ENCODE peak calls at places on chromosomes 11 and 22, in seven cellular contexts. L is mucosa of descending colon, A is bronchial epithelial cell, T is heart right ventricle, D is lower leg skin, C is colonic mucosa, O is aorta. M is an unnamed sample.

GRCh38 chr11:123020968-123021367 is 39.3 kb upstream of the BSX start:
- DNase-seq in L (peak; percentile 16), A (peak; percentile 52), T (no peak), D (peak; percentile 73), C (no peak), O (no peak), M (no peak)

GRCh38 chr11:16788141-16789060 is 50.0 kb downstream of the C11orf58 start:
- DNase-seq in L (peak; percentile 84), A (peak; percentile 99), T (peak; percentile 78), D (peak; percentile 93), C (peak; percentile 63), O (peak; percentile 89), M (no peak)

GRCh38 chr11:97364047-97364446 is 974.2 kb downstream of the JRKL start:
- DNase-seq in L (no peak), A (peak; percentile 3), T (no peak), D (no peak), C (no peak), O (no peak), M (no peak)

GRCh38 chr11:44191322-44192014 is 96.0 kb downstream of the EXT2 start:
- DNase-seq in L (no peak), A (no peak), T (no peak), D (no peak), C (no peak), O (no peak), M (no peak)

GRCh38 chr11:125494987-125495725 is 909 bp downstream of the FEZ1 start:
- DNase-seq in L (peak; percentile 9), A (peak; percentile 69), T (peak; percentile 37), D (peak; percentile 87), C (peak; percentile 23), O (peak; percentile 89), M (no peak)

GRCh38 chr11:65646921-65647701 is 9.2 kb downstream of the SIPA1 start:
- DNase-seq in L (peak; percentile 73), A (no peak), T (no peak), D (no peak), C (peak; percentile 78), O (no peak), M (no peak)

GRCh38 chr22:45709866-45710265 is 38.2 kb downstream of the ATXN10 start:
- DNase-seq in L (no peak), A (peak; percentile 37), T (no peak), D (no peak), C (no peak), O (no peak), M (no peak)

GRCh38 chr11:62401781-62402180 is 17.1 kb upstream of the SCGB1A1 start:
- DNase-seq in L (no peak), A (no peak), T (no peak), D (no peak), C (no peak), O (no peak), M (no peak)

GRCh38 chr11:130199792-130200191 is 40.2 kb downstream of the ST14 start:
- DNase-seq in L (no peak), A (no peak), T (no peak), D (no peak), C (no peak), O (peak; percentile 42), M (no peak)

GRCh38 chr22:22185844-22186499 is 58.6 kb upstream of the VPREB1 start:
- DNase-seq in L (no peak), A (no peak), T (no peak), D (no peak), C (no peak), O (no peak), M (no peak)

GRCh38 chr11:62427630-62428233 is 8.9 kb downstream of the SCGB1A1 start:
- DNase-seq in L (no peak), A (peak; percentile 13), T (no peak), D (no peak), C (no peak), O (no peak), M (no peak)

GRCh38 chr22:39177791-39178190 is 25.3 kb upstream of the CBX7 start:
- DNase-seq in L (no peak), A (no peak), T (peak; percentile 54), D (peak; percentile 87), C (no peak), O (peak; percentile 72), M (no peak)

GRCh38 chr22:43273902-43274484 is 69.2 kb downstream of the SCUBE1 start:
- DNase-seq in L (peak; percentile 37), A (peak; percentile 42), T (no peak), D (no peak), C (no peak), O (no peak), M (peak; percentile 64)

GRCh38 chr11:103805688-103806009 is 230.8 kb upstream of the DDI1 start:
- DNase-seq in L (no peak), A (no peak), T (no peak), D (no peak), C (no peak), O (no peak), M (no peak)

GRCh38 chr22:26330971-26331625 is 98.0 kb upstream of the ASPHD2 start:
- DNase-seq in L (peak; percentile 77), A (peak; percentile 59), T (no peak), D (no peak), C (peak; percentile 75), O (no peak), M (no peak)

GRCh38 chr11:73321342-73322110 is 13.4 kb downstream of the ARHGEF17 start:
- DNase-seq in L (peak; percentile 25), A (no peak), T (peak; percentile 82), D (no peak), C (no peak), O (peak; percentile 84), M (no peak)

GRCh38 chr11:104876838-104877500 is 21.3 kb downstream of the CASP12 start:
- DNase-seq in L (no peak), A (no peak), T (no peak), D (no peak), C (no peak), O (no peak), M (no peak)

GRCh38 chr11:36394056-36394455 is 98.0 kb downstream of the PRR5L start:
- DNase-seq in L (no peak), A (no peak), T (no peak), D (no peak), C (no peak), O (no peak), M (no peak)

DNA sequence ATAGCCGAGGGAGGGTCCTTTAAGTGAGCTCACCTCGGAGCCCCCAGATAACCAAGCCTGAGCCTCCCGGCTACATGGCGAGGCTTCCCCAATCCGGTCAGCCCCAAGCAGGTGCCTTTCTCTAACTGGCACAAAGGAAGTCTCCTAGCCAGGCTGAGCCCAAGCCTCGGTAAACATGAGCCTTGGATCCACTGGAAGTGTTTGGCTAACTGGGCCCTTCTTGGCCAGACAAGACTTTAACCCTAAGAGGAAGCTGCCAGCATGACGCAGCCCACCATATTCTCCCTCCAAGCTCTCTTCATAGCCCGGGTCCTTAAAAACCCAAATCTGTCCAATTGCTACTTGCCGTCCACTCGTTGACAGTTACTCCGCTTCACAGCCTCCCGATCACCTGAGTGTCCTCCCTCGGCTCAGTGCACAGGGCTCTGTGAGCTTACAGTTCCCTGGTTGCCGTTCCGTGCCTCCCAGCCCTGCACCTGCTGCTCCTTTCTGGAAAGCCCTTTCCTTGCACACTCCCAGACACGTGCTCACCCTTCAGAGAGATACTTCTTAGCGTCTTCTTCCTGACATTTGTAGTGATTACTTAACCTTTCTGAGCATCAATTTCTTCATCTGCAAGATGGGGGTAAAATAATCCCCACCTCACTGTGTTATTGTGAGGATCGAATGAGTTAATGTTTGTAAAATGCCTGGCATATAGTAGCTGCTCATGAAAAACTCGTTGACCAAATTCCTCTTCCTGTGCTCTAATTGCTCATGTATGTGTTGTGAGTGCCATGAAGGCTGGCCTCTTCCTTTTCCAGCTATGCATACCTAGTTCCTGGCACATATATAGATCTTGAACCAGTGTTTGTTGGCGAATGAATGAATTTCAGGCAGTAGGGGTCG is 25.6 kb downstream of the TXN2 start:
- DNase-seq in L (peak; percentile 60), A (no peak), T (no peak), D (no peak), C (peak; percentile 60), O (no peak), M (no peak)
- H3K4me3 ChIP-seq in L (no peak overlapping the region), A (peak overlapping the region; percentile 49), T (no peak overlapping the region), D (no peak overlapping the region), C (peak overlapping the region; percentile 56), O (no peak overlapping the region), M (peak overlapping the region; percentile 56)

GRCh38 chr11:94449029-94449428 is 44.6 kb downstream of the MRE11 start:
- DNase-seq in L (no peak), A (no peak), T (no peak), D (no peak), C (no peak), O (no peak), M (no peak)
- H3K4me3 ChIP-seq in L (no peak overlapping the region), A (no peak overlapping the region), T (no peak overlapping the region), D (no peak overlapping the region), C (no peak overlapping the region), O (no peak overlapping the region), M (no peak overlapping the region)

GRCh38 chr22:50532353-50532700 is 2.5 kb upstream of the TYMP start:
- DNase-seq in L (no peak), A (no peak), T (peak; percentile 61), D (no peak), C (no peak), O (peak; percentile 83), M (no peak)
- H3K4me3 ChIP-seq in L (no peak overlapping the region), A (peak overlapping the region; percentile 78), T (peak overlapping the region; percentile 40), D (peak overlapping the region; percentile 61), C (peak overlapping the region; percentile 55), O (no peak overlapping the region), M (peak overlapping the region; percentile 67)

GRCh38 chr11:20095189-20095588 is 65.1 kb downstream of the DBX1 start:
- DNase-seq in L (no peak), A (no peak), T (no peak), D (no peak), C (no peak), O (no peak), M (no peak)

GRCh38 chr11:20102393-20102792 is 57.9 kb downstream of the DBX1 start:
- DNase-seq in L (no peak), A (no peak), T (no peak), D (no peak), C (no peak), O (no peak), M (no peak)

GRCh38 chr11:20099527-20099926 is 60.7 kb downstream of the DBX1 start:
- DNase-seq in L (no peak), A (no peak), T (no peak), D (no peak), C (no peak), O (no peak), M (no peak)

GRCh38 chr11:20093775-20094174 is 66.5 kb downstream of the DBX1 start:
- DNase-seq in L (no peak), A (no peak), T (no peak), D (no peak), C (no peak), O (no peak), M (no peak)

DNA sequence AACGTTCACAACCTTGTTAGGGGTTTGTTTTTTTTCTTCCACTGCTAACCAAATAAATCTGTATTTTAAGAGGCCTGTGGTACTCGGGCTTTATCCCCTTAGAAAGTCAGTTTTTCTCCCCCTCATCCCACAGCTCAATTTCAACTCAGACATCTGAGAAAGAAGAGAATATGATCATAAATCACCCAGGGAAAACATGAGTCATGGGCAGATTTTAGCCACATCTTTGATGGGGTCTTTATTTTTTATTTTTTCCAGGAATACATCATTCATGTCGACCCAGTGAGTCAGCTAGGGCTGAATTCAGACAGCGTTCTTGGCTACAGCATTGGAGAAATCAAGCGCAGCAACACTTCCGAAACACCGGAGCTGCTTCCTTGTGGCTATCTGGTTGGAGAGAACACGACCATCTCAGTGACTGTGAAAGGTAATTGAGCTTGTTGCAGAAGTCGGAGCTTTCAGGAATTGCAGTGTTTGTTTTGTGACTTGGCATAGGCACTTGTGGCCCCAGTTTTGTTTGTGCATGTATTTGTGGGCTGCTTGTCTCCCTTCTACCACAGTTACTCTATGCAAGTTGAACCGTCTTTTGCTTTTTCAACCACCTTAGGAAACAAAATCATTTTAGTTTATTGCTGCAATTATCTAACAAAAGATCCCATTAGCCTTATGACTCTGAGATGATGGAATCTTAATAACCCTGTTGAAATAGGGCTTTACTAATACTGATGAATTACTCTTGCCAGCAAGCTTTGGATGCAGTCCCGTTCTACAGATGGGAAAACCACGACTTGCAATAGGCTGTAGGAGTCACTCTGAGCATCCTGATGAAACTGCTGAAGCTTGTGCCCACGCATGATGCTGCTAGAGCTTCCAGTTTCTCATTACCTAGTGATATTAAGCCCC is 62.7 kb downstream of the DBX1 start:
- DNase-seq in L (no peak), A (peak; percentile 25), T (no peak), D (no peak), C (no peak), O (no peak), M (no peak)
- H3K4me3 ChIP-seq in L (no peak overlapping the region), A (no peak overlapping the region), T (no peak overlapping the region), D (no peak overlapping the region), C (no peak overlapping the region), O (no peak overlapping the region), M (no peak overlapping the region)

M was measured in right atrium auricular region.